ENCODE peak calls at places on chromosomes 1 and 21, in four cellular contexts. One of them, this sample, is unnamed.

GRCh38 chr21:42614811-42615342 is 38.5 kb upstream of the PDE9A start:
- DNase-seq in H1: no peak
- DNase-seq in K562: no peak
- DNase-seq in HepG2: peak; percentile 76
- DNase-seq in this sample: no peak

GRCh38 chr1:36083635-36084501 is at the start of gene TEKT2:
- DNase-seq in H1: no peak
- DNase-seq in K562: no peak
- DNase-seq in HepG2: no peak
- DNase-seq in this sample: no peak

GRCh38 chr1:168688679-168689657 is 40.0 kb downstream of the DPT start:
- DNase-seq in H1: no peak
- DNase-seq in HepG2: peak; percentile 83
- DNase-seq in K562: no peak
- DNase-seq in this sample: no peak

GRCh38 chr1:10117865-10118264 is 85.1 kb downstream of the UBE4B start:
- DNase-seq in K562: no peak
- DNase-seq in H1: no peak
- DNase-seq in HepG2: no peak
- DNase-seq in this sample: no peak

GRCh38 chr1:184641894-184642293 is 112.8 kb downstream of the EDEM3 start:
- DNase-seq in HepG2: no peak
- DNase-seq in K562: no peak
- DNase-seq in H1: no peak
- DNase-seq in this sample: no peak

GRCh38 chr1:77218477-77219165 is 609 bp downstream of the PIGK start:
- DNase-seq in K562: peak; percentile 10
- DNase-seq in HepG2: no peak
- DNase-seq in H1: no peak
- DNase-seq in this sample: no peak

GRCh38 chr1:54750596-54750995 is 13.7 kb downstream of the PARS2 start:
- DNase-seq in K562: no peak
- DNase-seq in HepG2: no peak
- DNase-seq in H1: no peak
- DNase-seq in this sample: no peak

GRCh38 chr1:62398377-62398776 is 38.5 kb upstream of the USP1 start:
- DNase-seq in H1: no peak
- DNase-seq in HepG2: no peak
- DNase-seq in K562: no peak
- DNase-seq in this sample: no peak

GRCh38 chr1:32247983-32248889 is 1.2 kb downstream of the FAM167B start:
- DNase-seq in K562: peak; percentile 90
- DNase-seq in H1: peak; percentile 83
- DNase-seq in HepG2: peak; percentile 59
- DNase-seq in this sample: no peak

GRCh38 chr1:216020743-216021345 is 402.4 kb downstream of the USH2A start:
- DNase-seq in HepG2: no peak
- DNase-seq in H1: no peak
- DNase-seq in K562: no peak
- DNase-seq in this sample: no peak

GRCh38 chr1:81808760-81809159 is 8.0 kb downstream of the ADGRL2 start:
- DNase-seq in K562: no peak
- DNase-seq in H1: no peak
- DNase-seq in HepG2: peak; percentile 38
- DNase-seq in this sample: no peak

GRCh38 chr1:27529638-27530018 is 39.7 kb upstream of the WASF2 start:
- DNase-seq in H1: no peak
- DNase-seq in HepG2: no peak
- DNase-seq in K562: no peak
- DNase-seq in this sample: no peak

GRCh38 chr1:41537788-41538351 is 53.4 kb upstream of the EDN2 start:
- DNase-seq in H1: no peak
- DNase-seq in HepG2: no peak
- DNase-seq in K562: no peak
- DNase-seq in this sample: no peak

GRCh38 chr1:93338426-93338825 is 7.3 kb upstream of the DR1 start:
- DNase-seq in K562: no peak
- DNase-seq in HepG2: no peak
- DNase-seq in H1: no peak
- DNase-seq in this sample: no peak

GRCh38 chr1:184535191-184535970 is 148.6 kb downstream of the C1orf21 start:
- DNase-seq in H1: no peak
- DNase-seq in K562: no peak
- DNase-seq in HepG2: no peak
- DNase-seq in this sample: no peak

GRCh38 chr1:52195161-52195560 is 53.3 kb downstream of the ZFYVE9 start:
- DNase-seq in K562: no peak
- DNase-seq in HepG2: no peak
- DNase-seq in H1: no peak
- DNase-seq in this sample: no peak

GRCh38 chr21:31634993-31635392 is 24.5 kb upstream of the SOD1 start:
- DNase-seq in HepG2: no peak
- DNase-seq in H1: no peak
- DNase-seq in K562: no peak
- DNase-seq in this sample: no peak

GRCh38 chr1:43979528-43980254 is 681 bp downstream of the B4GALT2 start:
- DNase-seq in K562: peak; percentile 79
- DNase-seq in HepG2: peak; percentile 37
- DNase-seq in H1: no peak
- DNase-seq in this sample: no peak

GRCh38 chr1:48560114-48560513 is 88.1 kb upstream of the SPATA6 start:
- DNase-seq in HepG2: no peak
- DNase-seq in H1: no peak
- DNase-seq in K562: no peak
- DNase-seq in this sample: no peak

GRCh38 chr1:182634306-182635072 is 30.3 kb upstream of the RGS16 start:
- DNase-seq in HepG2: no peak
- DNase-seq in K562: no peak
- DNase-seq in H1: no peak
- DNase-seq in this sample: no peak

GRCh38 chr1:2533356-2533755 is 3.3 kb upstream of the HES5 start:
- DNase-seq in HepG2: no peak
- DNase-seq in K562: no peak
- DNase-seq in H1: no peak
- DNase-seq in this sample: no peak

GRCh38 chr1:79322511-79323027 is 316.0 kb upstream of the ADGRL4 start:
- DNase-seq in HepG2: no peak
- DNase-seq in K562: no peak
- DNase-seq in H1: no peak
- DNase-seq in this sample: no peak

GRCh38 chr1:228394571-228395394 is 11.9 kb downstream of the TRIM11 start:
- DNase-seq in HepG2: peak; percentile 21
- DNase-seq in K562: no peak
- DNase-seq in H1: no peak
- DNase-seq in this sample: no peak

GRCh38 chr1:223401873-223402789 is 8.9 kb downstream of the CCDC185 start:
- DNase-seq in K562: peak; percentile 66
- DNase-seq in HepG2: no peak
- DNase-seq in H1: no peak
- DNase-seq in this sample: no peak

GRCh38 chr1:34867421-34867820 is 7.9 kb upstream of the SMIM12 start:
- DNase-seq in HepG2: no peak
- DNase-seq in K562: no peak
- DNase-seq in H1: no peak
- DNase-seq in this sample: no peak

GRCh38 chr1:164725401-164725800 is 166.4 kb downstream of the PBX1 start:
- DNase-seq in H1: no peak
- DNase-seq in HepG2: no peak
- DNase-seq in K562: no peak
- DNase-seq in this sample: no peak

GRCh38 chr1:221076467-221076866 is 197.2 kb downstream of the HLX start:
- DNase-seq in H1: no peak
- DNase-seq in K562: no peak
- DNase-seq in HepG2: no peak
- DNase-seq in this sample: no peak
- TF ChIP-seq CREB1 in H1: no peak
- TF ChIP-seq CREB1 in K562: no peak
- TF ChIP-seq CREB1 in HepG2: no peak
- TF ChIP-seq CREB1 in this sample: no peak

GRCh38 chr1:186496452-186496851 is 35.5 kb upstream of the PDC start:
- DNase-seq in K562: no peak
- DNase-seq in H1: no peak
- DNase-seq in HepG2: no peak
- DNase-seq in this sample: no peak
- TF ChIP-seq HDAC6 in K562: no peak
- TF ChIP-seq HDAC6 in H1: no peak
- TF ChIP-seq HDAC6 in HepG2: no peak
- TF ChIP-seq HDAC6 in this sample: no peak

DNA sequence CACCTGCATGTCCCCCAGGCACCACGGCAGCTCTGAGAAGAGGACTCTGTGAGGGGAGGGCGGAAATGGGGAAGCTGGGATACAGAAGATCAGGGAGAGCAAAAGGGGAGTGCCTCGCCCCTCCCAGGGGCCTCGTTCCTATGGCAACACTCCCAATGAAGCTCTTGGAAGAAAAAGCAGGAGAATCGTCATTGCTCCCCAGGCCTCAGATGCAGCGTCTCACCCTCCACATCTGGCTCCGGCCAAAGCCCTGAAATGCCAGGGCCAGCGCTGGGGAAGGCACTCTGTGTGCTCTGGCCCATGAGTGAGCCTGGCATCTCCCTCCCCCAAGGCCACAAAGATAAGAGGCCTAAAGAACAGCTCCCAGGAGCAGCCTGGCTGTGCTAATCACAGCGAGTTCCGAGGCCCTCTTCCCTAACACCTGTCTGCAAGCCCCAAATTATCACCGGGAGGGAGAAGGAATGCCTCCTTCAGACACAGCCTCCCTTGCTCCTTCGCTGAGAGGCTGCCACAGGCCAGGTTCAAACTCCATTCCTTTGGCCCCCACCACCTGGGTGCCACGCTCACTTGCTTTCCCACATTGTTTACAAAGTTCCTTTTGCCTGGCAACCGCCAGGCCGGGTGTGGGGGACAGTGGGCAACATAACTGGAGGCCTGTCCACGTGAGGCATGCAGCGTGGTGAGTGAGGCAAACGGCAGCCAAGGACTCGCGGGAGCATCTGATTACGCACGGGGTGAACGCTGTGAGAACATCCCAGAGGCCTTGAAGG is 27.8 kb downstream of the ECE1 start:
- DNase-seq in K562: peak; percentile 53
- DNase-seq in H1: no peak
- DNase-seq in HepG2: peak; percentile 45
- DNase-seq in this sample: no peak
- TF ChIP-seq MAX in K562: peak; percentile 48
- TF ChIP-seq MAX in H1: no peak
- TF ChIP-seq MAX in HepG2: peak; percentile 73
- TF ChIP-seq MAX in this sample: no peak

GRCh38 chr1:26045712-26046312 is at the start of gene SLC30A2:
- DNase-seq in HepG2: no peak
- DNase-seq in H1: no peak
- DNase-seq in K562: no peak
- DNase-seq in this sample: no peak

GRCh38 chr1:26044414-26044813 is 1.5 kb downstream of the SLC30A2 start:
- DNase-seq in K562: no peak
- DNase-seq in HepG2: no peak
- DNase-seq in H1: no peak
- DNase-seq in this sample: no peak

GRCh38 chr1:26046313-26047031 is 554 bp upstream of the SLC30A2 start:
- DNase-seq in H1: no peak
- DNase-seq in HepG2: no peak
- DNase-seq in K562: no peak
- DNase-seq in this sample: no peak

GRCh38 chr1:26043765-26044164 is 2.2 kb downstream of the SLC30A2 start:
- DNase-seq in HepG2: no peak
- DNase-seq in K562: peak; percentile 76
- DNase-seq in H1: no peak
- DNase-seq in this sample: no peak

GRCh38 chr1:26044971-26045711 is 777 bp downstream of the SLC30A2 start:
- DNase-seq in K562: peak; percentile 70
- DNase-seq in HepG2: no peak
- DNase-seq in H1: no peak
- DNase-seq in this sample: no peak
- TF ChIP-seq CREB1 in K562: no peak
- TF ChIP-seq CREB1 in HepG2: no peak
- TF ChIP-seq CREB1 in H1: no peak
- TF ChIP-seq CREB1 in this sample: no peak

GRCh38 chr1:64675718-64676345 is 69.0 kb upstream of the RAVER2 start:
- DNase-seq in HepG2: peak; percentile 3
- DNase-seq in H1: no peak
- DNase-seq in K562: peak; percentile 13
- DNase-seq in this sample: no peak
- TF ChIP-seq HDAC6 in HepG2: no peak
- TF ChIP-seq HDAC6 in H1: no peak
- TF ChIP-seq HDAC6 in K562: no peak
- TF ChIP-seq HDAC6 in this sample: no peak

GRCh38 chr1:201307760-201308499 is 24.6 kb downstream of the PKP1 start:
- DNase-seq in HepG2: no peak
- DNase-seq in H1: no peak
- DNase-seq in K562: no peak
- DNase-seq in this sample: no peak
- TF ChIP-seq MAX in HepG2: no peak
- TF ChIP-seq MAX in H1: no peak
- TF ChIP-seq MAX in K562: no peak
- TF ChIP-seq MAX in this sample: no peak